ENCODE peak calls at places on chromosomes 12 and 14, in five cellular contexts. One of them, this sample, is unnamed.

GRCh38 chr12:5292651-5293050 is 139.3 kb upstream of the NTF3 start:
- DNase-seq in cerebellum: no peak
- DNase-seq in dermis microvascular lymphatic vessel endothelial cell: no peak
- DNase-seq in HuH-7: no peak
- DNase-seq in amniotic stem cell: no peak
- DNase-seq in this sample: no peak

GRCh38 chr12:81461163-81461562 is 298.0 kb downstream of the PPFIA2 start:
- DNase-seq in HuH-7: no peak
- DNase-seq in dermis microvascular lymphatic vessel endothelial cell: no peak
- DNase-seq in cerebellum: no peak
- DNase-seq in amniotic stem cell: no peak
- DNase-seq in this sample: no peak

GRCh38 chr12:62603811-62604098 is 137.1 kb downstream of the MON2 start:
- DNase-seq in dermis microvascular lymphatic vessel endothelial cell: no peak
- DNase-seq in HuH-7: no peak
- DNase-seq in amniotic stem cell: no peak
- DNase-seq in cerebellum: no peak
- DNase-seq in this sample: no peak

GRCh38 chr12:88509347-88509746 is 70.9 kb downstream of the KITLG start:
- DNase-seq in amniotic stem cell: no peak
- DNase-seq in dermis microvascular lymphatic vessel endothelial cell: no peak
- DNase-seq in cerebellum: no peak
- DNase-seq in HuH-7: no peak
- DNase-seq in this sample: no peak

GRCh38 chr14:50697659-50698290 is 29.7 kb upstream of the SAV1 start:
- DNase-seq in cerebellum: no peak
- DNase-seq in HuH-7: no peak
- DNase-seq in dermis microvascular lymphatic vessel endothelial cell: no peak
- DNase-seq in amniotic stem cell: no peak
- DNase-seq in this sample: no peak

GRCh38 chr14:24065408-24065807 is 6.0 kb upstream of the CPNE6 start:
- DNase-seq in cerebellum: no peak
- DNase-seq in dermis microvascular lymphatic vessel endothelial cell: no peak
- DNase-seq in HuH-7: no peak
- DNase-seq in amniotic stem cell: no peak
- DNase-seq in this sample: no peak

GRCh38 chr14:56300495-56300894 is 182.3 kb downstream of the PELI2 start:
- DNase-seq in HuH-7: no peak
- DNase-seq in dermis microvascular lymphatic vessel endothelial cell: no peak
- DNase-seq in amniotic stem cell: no peak
- DNase-seq in cerebellum: no peak
- DNase-seq in this sample: no peak

GRCh38 chr12:103198499-103198898 is 241.0 kb downstream of the ASCL1 start:
- DNase-seq in dermis microvascular lymphatic vessel endothelial cell: no peak
- DNase-seq in amniotic stem cell: no peak
- DNase-seq in HuH-7: no peak
- DNase-seq in cerebellum: no peak
- DNase-seq in this sample: no peak

GRCh38 chr12:91892081-91892855 is 253.4 kb downstream of the BTG1 start:
- DNase-seq in amniotic stem cell: no peak
- DNase-seq in HuH-7: no peak
- DNase-seq in cerebellum: peak; percentile 68
- DNase-seq in dermis microvascular lymphatic vessel endothelial cell: no peak
- DNase-seq in this sample: no peak

GRCh38 chr12:5745251-5745888 is 199.7 kb downstream of the ANO2 start:
- DNase-seq in amniotic stem cell: peak; percentile 15
- DNase-seq in HuH-7: peak; percentile 74
- DNase-seq in cerebellum: peak; percentile 6
- DNase-seq in dermis microvascular lymphatic vessel endothelial cell: peak; percentile 90
- DNase-seq in this sample: no peak

GRCh38 chr12:53983580-53984572 is 1.1 kb upstream of the HOXC10 start:
- DNase-seq in HuH-7: no peak
- DNase-seq in dermis microvascular lymphatic vessel endothelial cell: no peak
- DNase-seq in amniotic stem cell: no peak
- DNase-seq in cerebellum: no peak
- DNase-seq in this sample: no peak

GRCh38 chr12:64976131-64976530 is 145.0 kb downstream of the WIF1 start:
- DNase-seq in cerebellum: no peak
- DNase-seq in amniotic stem cell: no peak
- DNase-seq in HuH-7: no peak
- DNase-seq in dermis microvascular lymphatic vessel endothelial cell: no peak
- DNase-seq in this sample: no peak

GRCh38 chr14:88618476-88618875 is 55.6 kb downstream of the ZC3H14 start:
- DNase-seq in HuH-7: no peak
- DNase-seq in amniotic stem cell: no peak
- DNase-seq in cerebellum: no peak
- DNase-seq in dermis microvascular lymphatic vessel endothelial cell: no peak
- DNase-seq in this sample: no peak

GRCh38 chr12:132445884-132446471 is 44.0 kb upstream of the FBRSL1 start:
- DNase-seq in amniotic stem cell: no peak
- DNase-seq in dermis microvascular lymphatic vessel endothelial cell: peak; percentile 66
- DNase-seq in cerebellum: no peak
- DNase-seq in HuH-7: no peak
- DNase-seq in this sample: no peak

GRCh38 chr14:28101992-28102391 is 664.6 kb upstream of the FOXG1 start:
- DNase-seq in dermis microvascular lymphatic vessel endothelial cell: no peak
- DNase-seq in HuH-7: no peak
- DNase-seq in cerebellum: no peak
- DNase-seq in amniotic stem cell: no peak
- DNase-seq in this sample: no peak

GRCh38 chr12:45895961-45896360 is 94.4 kb downstream of the SCAF11 start:
- DNase-seq in HuH-7: no peak
- DNase-seq in dermis microvascular lymphatic vessel endothelial cell: no peak
- DNase-seq in amniotic stem cell: no peak
- DNase-seq in cerebellum: no peak
- DNase-seq in this sample: no peak

GRCh38 chr14:78710963-78711362 is 540.8 kb downstream of the NRXN3 start:
- DNase-seq in dermis microvascular lymphatic vessel endothelial cell: no peak
- DNase-seq in HuH-7: no peak
- DNase-seq in cerebellum: no peak
- DNase-seq in amniotic stem cell: no peak
- DNase-seq in this sample: no peak

GRCh38 chr12:79706156-79706555 is 15.4 kb upstream of the PAWR start:
- DNase-seq in amniotic stem cell: no peak
- DNase-seq in cerebellum: no peak
- DNase-seq in dermis microvascular lymphatic vessel endothelial cell: no peak
- DNase-seq in HuH-7: no peak
- DNase-seq in this sample: no peak

GRCh38 chr12:1496162-1496925 is 98.0 kb downstream of the FBXL14 start:
- DNase-seq in amniotic stem cell: no peak
- DNase-seq in cerebellum: no peak
- DNase-seq in HuH-7: no peak
- DNase-seq in dermis microvascular lymphatic vessel endothelial cell: no peak
- DNase-seq in this sample: no peak

GRCh38 chr14:61478971-61479473 is 157.6 kb downstream of the PRKCH start:
- DNase-seq in cerebellum: no peak
- DNase-seq in HuH-7: no peak
- DNase-seq in dermis microvascular lymphatic vessel endothelial cell: no peak
- DNase-seq in amniotic stem cell: no peak
- DNase-seq in this sample: no peak

GRCh38 chr14:102922490-102923200 is at the start of gene AMN:
- DNase-seq in dermis microvascular lymphatic vessel endothelial cell: no peak
- DNase-seq in amniotic stem cell: no peak
- DNase-seq in HuH-7: peak; percentile 95
- DNase-seq in cerebellum: no peak
- DNase-seq in this sample: no peak

GRCh38 chr14:88463318-88463717 is 77.9 kb downstream of the SPATA7 start:
- DNase-seq in HuH-7: peak; percentile 40
- DNase-seq in amniotic stem cell: no peak
- DNase-seq in cerebellum: no peak
- DNase-seq in dermis microvascular lymphatic vessel endothelial cell: no peak
- DNase-seq in this sample: no peak

GRCh38 chr14:47278233-47278842 is 397.1 kb downstream of the MDGA2 start:
- DNase-seq in amniotic stem cell: no peak
- DNase-seq in HuH-7: peak; percentile 7
- DNase-seq in dermis microvascular lymphatic vessel endothelial cell: peak; percentile 0
- DNase-seq in cerebellum: no peak
- DNase-seq in this sample: no peak

GRCh38 chr14:32669416-32669815 is 269.3 kb upstream of the NPAS3 start:
- DNase-seq in dermis microvascular lymphatic vessel endothelial cell: no peak
- DNase-seq in HuH-7: no peak
- DNase-seq in cerebellum: no peak
- DNase-seq in amniotic stem cell: no peak
- DNase-seq in this sample: no peak

GRCh38 chr14:69606258-69606657 is 5.1 kb upstream of the SUSD6 start:
- DNase-seq in amniotic stem cell: no peak
- DNase-seq in HuH-7: peak; percentile 52
- DNase-seq in dermis microvascular lymphatic vessel endothelial cell: no peak
- DNase-seq in cerebellum: no peak
- DNase-seq in this sample: no peak

GRCh38 chr12:106248849-106249371 is 1.1 kb upstream of the CKAP4 start:
- DNase-seq in dermis microvascular lymphatic vessel endothelial cell: no peak
- DNase-seq in amniotic stem cell: peak; percentile 38
- DNase-seq in cerebellum: no peak
- DNase-seq in HuH-7: no peak
- DNase-seq in this sample: no peak

GRCh38 chr14:31966896-31967668 is 110.0 kb upstream of the ARHGAP5 start:
- DNase-seq in dermis microvascular lymphatic vessel endothelial cell: no peak
- DNase-seq in amniotic stem cell: no peak
- DNase-seq in cerebellum: peak; percentile 83
- DNase-seq in HuH-7: no peak
- DNase-seq in this sample: no peak

GRCh38 chr12:54024127-54024526 is 4.1 kb upstream of the HOXC6 start:
- DNase-seq in HuH-7: no peak
- DNase-seq in dermis microvascular lymphatic vessel endothelial cell: no peak
- DNase-seq in cerebellum: no peak
- DNase-seq in amniotic stem cell: no peak
- DNase-seq in this sample: no peak

GRCh38 chr12:50678650-50679049 is 85.3 kb upstream of the ATF1 start:
- DNase-seq in amniotic stem cell: no peak
- DNase-seq in dermis microvascular lymphatic vessel endothelial cell: no peak
- DNase-seq in HuH-7: no peak
- DNase-seq in cerebellum: no peak
- DNase-seq in this sample: no peak

This sample was measured in cortex of kidney.